ENCODE peak calls at places on chromosomes 16 and 17, in ten cellular contexts. E is omental fat pad, C is IMR-90, T is prostate gland, Y is tibial nerve, B is cardiac muscle cell, K is endodermal cell, H is AG04450, U is cardiac fibroblast, W is type B pancreatic cell. F is an unnamed sample.
A peak's percentile ranks its signal among the peaks of the same experiment; 100 is the strongest.

GRCh38 chr16:15435216-15435864 is 952 bp downstream of the BMERB1 start:
- DNase-seq in C (no peak), E (no peak), H (no peak), K (peak; percentile 61), B (peak; percentile 4), Y (no peak), W (no peak), T (no peak), U (no peak), F (peak; percentile 26)

GRCh38 chr17:48642059-48642842 is 16.1 kb upstream of the HOXB9 start:
- DNase-seq in E (no peak), H (no peak), C (no peak), W (no peak), K (peak; percentile 94), Y (no peak), B (no peak), U (no peak), T (no peak), F (peak; percentile 77)

GRCh38 chr16:1007284-1007850 is 25.8 kb downstream of the SOX8 start:
- DNase-seq in C (no peak), H (no peak), K (no peak), W (no peak), B (no peak), T (no peak), U (no peak), E (no peak), Y (no peak), F (no peak)

GRCh38 chr16:86761117-86761971 is 183.0 kb downstream of the FOXL1 start:
- DNase-seq in B (peak; percentile 64), T (no peak), C (peak; percentile 68), K (peak; percentile 93), W (no peak), Y (peak; percentile 49), U (peak; percentile 71), E (peak; percentile 59), H (no peak), F (peak; percentile 84)

GRCh38 chr17:62653831-62654829 is 26.7 kb downstream of the MRC2 start:
- DNase-seq in K (peak; percentile 74), C (peak; percentile 38), Y (peak; percentile 52), E (no peak), U (peak; percentile 77), T (peak; percentile 19), W (no peak), H (no peak), B (peak; percentile 49), F (peak; percentile 46)

GRCh38 chr16:28010671-28011070 is 52.8 kb downstream of the GSG1L start:
- DNase-seq in Y (no peak), U (peak; percentile 31), W (no peak), K (no peak), H (no peak), T (no peak), C (peak; percentile 4), B (no peak), E (no peak), F (no peak)

GRCh38 chr17:57724038-57724728 is 20.9 kb downstream of the CCDC182 start:
- DNase-seq in W (no peak), E (no peak), B (no peak), H (no peak), T (no peak), U (no peak), C (no peak), K (peak; percentile 69), Y (no peak), F (no peak)

GRCh38 chr17:65173284-65173793 is 36.2 kb downstream of the RGS9 start:
- DNase-seq in T (peak; percentile 5), K (peak; percentile 77), H (no peak), E (no peak), U (peak; percentile 84), C (peak; percentile 55), B (peak; percentile 52), Y (no peak), W (no peak), F (no peak)

GRCh38 chr17:59074494-59074893 is 32.2 kb downstream of the TRIM37 start:
- DNase-seq in E (no peak), U (peak; percentile 69), H (peak; percentile 4), C (peak; percentile 81), B (no peak), K (no peak), T (no peak), Y (no peak), W (no peak), F (no peak)

GRCh38 chr17:66625321-66625767 is 209.6 kb upstream of the CACNG5 start:
- DNase-seq in W (no peak), T (no peak), C (peak; percentile 49), U (peak; percentile 45), B (no peak), E (no peak), K (no peak), H (no peak), Y (no peak), F (no peak)

GRCh38 chr17:54900457-54901229 is at the start of gene TOM1L1:
- DNase-seq in T (peak; percentile 75), E (no peak), K (peak; percentile 97), C (peak; percentile 46), Y (peak; percentile 15), B (peak; percentile 88), U (peak; percentile 63), H (peak; percentile 16), W (peak; percentile 83), F (peak; percentile 82)

GRCh38 chr16:85761866-85762265 is 11.0 kb upstream of the C16orf74 start:
- DNase-seq in W (no peak), Y (no peak), H (no peak), U (no peak), C (no peak), T (no peak), E (no peak), B (no peak), K (no peak), F (no peak)

GRCh38 chr16:71537643-71538042 is 11.4 kb downstream of the CHST4 start:
- DNase-seq in U (peak; percentile 52), B (peak; percentile 56), H (peak; percentile 8), T (peak; percentile 29), K (peak; percentile 90), E (no peak), Y (no peak), W (no peak), C (peak; percentile 41), F (peak; percentile 52)

GRCh38 chr16:85929259-85929704 is 30.3 kb downstream of the IRF8 start:
- DNase-seq in B (no peak), U (no peak), Y (no peak), C (no peak), H (no peak), K (peak; percentile 61), T (no peak), W (no peak), E (no peak), F (no peak)

GRCh38 chr17:65799454-65799853 is 238.0 kb upstream of the AXIN2 start:
- DNase-seq in T (no peak), C (no peak), E (no peak), H (no peak), W (no peak), K (no peak), U (no peak), B (no peak), Y (no peak), F (no peak)

GRCh38 chr17:12388206-12388605 is 277.5 kb upstream of the MYOCD start:
- DNase-seq in K (no peak), E (no peak), T (no peak), W (no peak), B (no peak), C (peak; percentile 91), H (peak; percentile 54), U (no peak), Y (no peak), F (no peak)

GRCh38 chr16:66731101-66731500 is 20.3 kb downstream of the DYNC1LI2 start:
- DNase-seq in Y (no peak), U (no peak), B (no peak), K (no peak), H (no peak), E (no peak), W (no peak), T (no peak), C (no peak), F (no peak)
- TF ChIP-seq CTCF in Y (no peak), U (no peak), B (no peak), K (no peak), H (no peak), E (no peak), W (no peak), T (no peak), C (no peak), F (no peak)

DNA sequence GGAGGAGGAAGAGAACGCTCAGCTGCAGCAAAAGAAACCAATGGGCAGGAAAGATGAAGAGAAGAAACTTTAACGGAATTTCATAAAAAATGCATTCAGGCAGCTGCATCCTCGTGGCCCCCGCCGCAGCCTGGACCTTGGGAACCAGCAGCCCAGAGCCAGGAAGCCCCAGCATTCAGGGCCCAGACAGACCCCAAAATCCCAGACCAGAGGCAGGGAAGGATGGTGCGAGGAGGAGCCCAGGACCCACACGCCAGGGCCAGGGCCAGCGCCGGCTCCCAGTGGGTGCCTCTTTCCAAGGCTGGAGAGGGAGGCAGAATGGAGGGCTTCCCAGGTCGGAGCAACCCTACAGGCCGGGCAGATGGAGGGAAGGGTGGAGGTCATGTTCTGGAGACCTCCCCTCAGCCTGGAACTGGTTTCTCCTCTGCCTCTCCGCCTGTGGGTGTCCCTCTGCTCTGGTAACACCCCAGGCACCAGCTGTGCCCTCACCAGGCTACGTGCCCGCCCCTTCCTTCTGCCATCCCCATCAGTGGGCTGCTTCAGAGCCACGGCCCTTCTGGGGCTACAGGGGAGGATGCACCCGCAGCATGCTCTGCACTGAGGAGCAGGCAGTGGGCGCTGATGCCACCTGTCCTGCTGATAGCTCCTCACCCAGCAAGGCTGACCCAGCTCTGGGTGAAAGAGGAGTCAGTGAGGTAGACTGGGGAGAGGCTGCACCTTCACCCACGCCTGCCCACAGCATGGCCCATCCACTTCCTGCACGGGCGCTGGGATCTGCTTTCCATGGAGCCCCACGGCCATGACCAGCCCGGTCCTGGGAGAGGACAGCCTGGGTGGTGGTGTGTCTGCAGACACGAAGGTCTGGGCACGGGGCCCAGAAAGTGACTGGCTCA is 1.2 kb upstream of the MIF4GD start:
- DNase-seq in B (no peak), E (no peak), U (no peak), K (peak; percentile 66), T (peak; percentile 17), W (no peak), C (peak; percentile 65), H (no peak), Y (no peak), F (no peak)
- TF ChIP-seq CTCF in B (no peak), E (no peak), U (no peak), K (no peak), T (no peak), W (no peak), C (no peak), H (no peak), Y (no peak), F (no peak)

DNA sequence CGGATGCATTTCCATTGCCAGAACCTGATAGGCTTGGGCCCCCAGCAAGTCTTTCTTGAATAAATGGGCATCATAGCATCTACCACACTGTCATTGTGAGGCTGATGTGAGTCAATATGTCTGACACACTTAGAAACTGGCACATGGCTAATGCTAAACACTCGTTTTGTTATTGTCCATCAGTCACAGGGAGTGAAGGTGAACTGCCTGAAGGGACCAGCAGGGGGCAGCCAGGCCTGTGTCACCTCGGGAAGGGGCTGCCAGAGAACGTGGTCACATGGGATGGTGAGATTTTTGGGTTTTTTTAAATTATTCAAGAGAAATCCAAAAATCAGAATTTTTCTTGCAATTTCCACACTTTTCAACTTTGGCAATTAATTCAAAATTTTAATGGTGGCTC is 831 bp upstream of the RCVRN start:
- DNase-seq in K (peak; percentile 94), E (no peak), W (no peak), C (no peak), H (no peak), T (no peak), U (peak; percentile 29), B (peak; percentile 35), Y (no peak), F (peak; percentile 57)
- TF ChIP-seq CTCF in K (peak; percentile 85), E (no peak), W (peak; percentile 76), C (peak; percentile 32), H (peak; percentile 25), T (peak; percentile 29), U (peak; percentile 24), B (peak; percentile 71), Y (peak; percentile 62), F (peak; percentile 55)

GRCh38 chr17:27793168-27793905 is 7.0 kb downstream of the NOS2 start:
- DNase-seq in T (no peak), E (no peak), K (peak; percentile 83), H (no peak), B (peak; percentile 67), U (peak; percentile 13), C (no peak), W (no peak), Y (no peak), F (peak; percentile 68)
- TF ChIP-seq CTCF in T (no peak), E (no peak), K (no peak), H (no peak), B (no peak), U (no peak), C (no peak), W (no peak), Y (no peak), F (no peak)

F was measured in nephron progenitor cell.